ENCODE peak calls at places on chromosomes 1 and 21, in seven cellular contexts. O, Z, W, U, N, G and Y are unnamed samples.

GRCh38 chr1:68103006-68103545 is 52.6 kb upstream of the DIRAS3 start:
- DNase-seq in O (no peak), Z (no peak), W (no peak), U (no peak), N (no peak), G (no peak), Y (no peak)

GRCh38 chr1:59057801-59058200 is 239.1 kb upstream of the FGGY start:
- DNase-seq in O (no peak), Z (no peak), W (no peak), U (no peak), N (no peak), G (no peak), Y (no peak)

GRCh38 chr1:72066431-72066830 is 215.9 kb downstream of the NEGR1 start:
- DNase-seq in O (no peak), Z (no peak), W (no peak), U (no peak), N (no peak), G (no peak), Y (no peak)

GRCh38 chr1:93595266-93595665 is 86.4 kb downstream of the BCAR3 start:
- DNase-seq in O (no peak), Z (no peak), W (no peak), U (no peak), N (no peak), G (no peak), Y (no peak)

GRCh38 chr21:28554660-28555475 is 437.8 kb downstream of the LTN1 start:
- DNase-seq in O (no peak), Z (no peak), W (no peak), U (peak; percentile 14), N (no peak), G (no peak), Y (no peak)

GRCh38 chr1:212595787-212596714 is 12.5 kb upstream of the ATF3 start:
- DNase-seq in O (no peak), Z (peak; percentile 100), W (peak; percentile 22), U (peak; percentile 82), N (peak; percentile 96), G (no peak), Y (no peak)

GRCh38 chr1:24964811-24965570 is 34.9 kb upstream of the RUNX3 start:
- DNase-seq in O (no peak), Z (no peak), W (no peak), U (no peak), N (peak; percentile 95), G (peak; percentile 65), Y (peak; percentile 53)

GRCh38 chr1:62066713-62067112 is 127.9 kb upstream of the L1TD1 start:
- DNase-seq in O (no peak), Z (no peak), W (no peak), U (no peak), N (no peak), G (no peak), Y (no peak)

GRCh38 chr1:198075296-198075695 is 81.5 kb upstream of the NEK7 start:
- DNase-seq in O (no peak), Z (no peak), W (no peak), U (no peak), N (no peak), G (no peak), Y (no peak)

GRCh38 chr1:119372493-119373086 is 4.0 kb downstream of the HAO2 start:
- DNase-seq in O (no peak), Z (peak; percentile 80), W (peak; percentile 7), U (peak; percentile 87), N (peak; percentile 66), G (no peak), Y (no peak)

GRCh38 chr1:19311503-19311930 is 427 bp downstream of the AKR7A2 start:
- DNase-seq in O (no peak), Z (no peak), W (no peak), U (no peak), N (no peak), G (no peak), Y (peak; percentile 66)

GRCh38 chr1:26358411-26359384 is 4.8 kb upstream of the CRYBG2 start:
- DNase-seq in O (no peak), Z (peak; percentile 77), W (no peak), U (peak; percentile 88), N (peak; percentile 21), G (no peak), Y (no peak)

GRCh38 chr1:33021567-33022431 is 14.9 kb downstream of the AK2 start:
- DNase-seq in O (no peak), Z (no peak), W (no peak), U (no peak), N (no peak), G (no peak), Y (no peak)

GRCh38 chr1:38826262-38826661 is 33.3 kb downstream of the RRAGC start:
- DNase-seq in O (no peak), Z (no peak), W (no peak), U (no peak), N (no peak), G (no peak), Y (no peak)
- H3K4me3 ChIP-seq in O (no peak overlapping the region), Z (no peak overlapping the region), W (no peak overlapping the region), U (no peak overlapping the region), N (no peak overlapping the region), G (no peak overlapping the region), Y (no peak overlapping the region)

DNA sequence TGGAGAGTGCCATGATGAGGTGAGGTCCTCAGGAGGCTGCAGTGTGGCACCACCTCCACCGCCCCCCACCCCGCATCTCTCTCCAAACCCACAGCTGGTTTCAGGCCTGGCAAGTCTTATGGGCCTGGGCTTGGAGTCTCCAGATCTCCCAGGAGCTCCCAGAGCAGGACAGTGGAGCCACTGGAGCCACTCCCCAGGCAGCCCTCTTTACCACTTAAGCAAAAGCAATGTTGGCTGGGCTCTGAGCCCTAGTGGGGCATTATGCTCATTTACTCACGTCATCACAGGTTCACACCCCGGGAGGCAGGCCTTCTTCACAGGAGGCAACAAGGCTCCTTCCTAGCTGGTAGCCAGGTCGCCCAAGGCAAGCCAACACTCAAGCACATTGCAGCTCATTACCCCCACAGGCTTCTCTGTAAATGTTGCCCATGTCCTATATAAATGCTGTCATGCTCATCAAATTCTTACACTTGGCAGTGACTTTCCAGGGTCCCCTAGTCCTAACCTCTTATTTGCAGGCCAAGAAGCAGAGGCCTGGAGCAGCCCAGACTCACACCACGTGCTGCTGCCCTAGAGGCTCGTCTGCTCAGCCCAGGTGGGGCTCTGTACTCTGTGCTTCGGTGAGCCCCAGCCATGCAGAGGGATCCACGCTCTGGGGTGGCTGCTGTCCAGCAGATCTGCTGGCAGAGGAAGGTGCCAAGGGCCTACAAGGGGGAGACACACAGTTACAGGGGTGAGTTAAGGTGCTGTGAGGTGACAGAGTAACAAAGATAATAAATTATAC is 459.3 kb downstream of the MATN1 start:
- DNase-seq in O (no peak), Z (no peak), W (no peak), U (no peak), N (no peak), G (no peak), Y (no peak)
- H3K27ac ChIP-seq in O (no peak overlapping the region), Z (no peak overlapping the region), W (no peak overlapping the region), U (no peak overlapping the region), N (no peak overlapping the region), G (no peak overlapping the region), Y (no peak overlapping the region)

GRCh38 chr1:89855413-89856123 is 34.7 kb downstream of the LRRC8D start:
- DNase-seq in O (no peak), Z (peak; percentile 51), W (no peak), U (no peak), N (no peak), G (no peak), Y (no peak)
- H3K4me1 ChIP-seq in O (no peaks in the 10 kb centered on the region), Z (peaks cover 18% of the 10 kb centered on the region), W (no peaks in the 10 kb centered on the region), U (peaks cover 7% of the 10 kb centered on the region), N (no peaks in the 10 kb centered on the region), G (no peaks in the 10 kb centered on the region), Y (no peaks in the 10 kb centered on the region)

DNA sequence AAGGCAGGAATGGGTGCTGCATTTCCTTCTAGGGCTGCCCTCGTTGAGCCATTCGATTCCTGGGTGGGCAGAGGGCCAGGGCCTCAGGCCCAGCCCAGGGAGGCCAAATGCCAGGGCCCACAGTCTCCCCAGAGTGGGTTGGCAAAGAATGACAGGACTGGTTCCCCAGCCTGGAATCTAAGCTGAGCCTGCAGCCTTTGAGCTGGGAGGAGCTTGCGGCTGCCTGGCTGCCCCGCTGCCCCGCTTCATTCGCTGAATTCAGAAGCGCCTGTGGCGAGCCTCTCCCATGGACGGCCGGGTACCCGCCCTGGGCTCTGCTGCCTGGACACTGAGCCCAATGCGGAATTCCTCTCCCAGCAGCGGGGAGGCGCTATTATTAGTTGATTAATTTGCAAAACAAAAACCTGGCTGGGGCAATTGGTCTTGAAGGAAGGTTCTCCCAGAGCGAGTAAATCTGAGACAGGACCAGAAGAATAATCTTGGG is 32.3 kb upstream of the TARDBP start:
- DNase-seq in O (peak; percentile 81), Z (peak; percentile 76), W (peak; percentile 72), U (peak; percentile 78), N (no peak), G (peak; percentile 82), Y (peak; percentile 91)
- H3K4me3 ChIP-seq in O (peak overlapping the region; percentile 38), Z (peak overlapping the region; percentile 56), W (peak overlapping the region; percentile 28), U (no peak overlapping the region), N (no peak overlapping the region), G (no peak overlapping the region), Y (peak overlapping the region; percentile 55)

GRCh38 chr1:3494321-3495308 is 40.1 kb downstream of the ARHGEF16 start:
- DNase-seq in O (no peak), Z (peak; percentile 53), W (no peak), U (no peak), N (no peak), G (no peak), Y (no peak)
- H3K27ac ChIP-seq in O (no peak overlapping the region), Z (no peak overlapping the region), W (no peak overlapping the region), U (no peak overlapping the region), N (no peak overlapping the region), G (no peak overlapping the region), Y (no peak overlapping the region)

DNA sequence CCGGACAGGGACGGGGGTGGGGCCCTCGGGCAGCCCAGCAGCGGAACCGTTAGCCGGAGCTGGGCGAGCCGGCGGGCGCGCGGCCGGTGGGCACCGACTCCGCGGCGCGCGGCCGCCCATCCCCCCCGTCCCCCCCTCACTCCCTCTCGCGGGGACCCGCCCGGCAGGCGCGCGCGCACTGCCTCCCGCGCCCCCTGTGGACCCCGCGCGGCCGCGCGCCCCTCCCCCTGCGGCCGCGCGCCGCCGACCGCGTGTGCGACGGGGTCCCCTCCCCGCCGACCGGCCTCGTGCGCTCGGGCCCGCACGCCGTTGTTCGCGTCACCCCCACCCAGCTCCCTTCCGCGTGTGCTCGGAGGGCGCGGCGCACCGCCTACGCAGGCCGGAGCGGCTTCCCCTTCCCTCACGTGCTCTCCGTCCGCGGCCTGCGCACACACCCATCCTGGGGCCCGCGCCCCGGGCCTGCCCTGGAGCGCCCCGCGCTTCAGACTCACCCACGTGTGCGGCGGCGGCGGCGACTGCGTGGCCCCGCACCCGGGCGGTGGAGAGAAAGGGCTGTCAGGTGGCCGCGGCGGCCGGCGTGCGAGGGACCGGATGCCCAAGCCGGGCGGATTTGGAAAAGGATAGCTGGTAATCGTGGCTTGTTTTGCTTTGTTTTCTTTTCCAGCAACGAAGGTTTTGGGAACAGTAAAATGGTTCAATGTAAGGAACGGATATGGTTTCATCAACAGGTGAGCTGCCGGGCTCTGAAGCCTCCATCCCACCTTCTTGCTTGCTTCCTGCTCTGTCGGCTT is 716 bp downstream of the YBX1 start:
- DNase-seq in O (no peak), Z (peak; percentile 57), W (peak; percentile 70), U (peak; percentile 92), N (peak; percentile 74), G (peak; percentile 87), Y (peak; percentile 88)
- H3K4me1 ChIP-seq in O (peaks cover 7% of the 10 kb centered on the region), Z (peaks cover 43% of the 10 kb centered on the region), W (peaks cover 44% of the 10 kb centered on the region), U (peaks cover 44% of the 10 kb centered on the region), N (peaks cover 23% of the 10 kb centered on the region), G (peaks cover 58% of the 10 kb centered on the region), Y (peaks cover 64% of the 10 kb centered on the region)